ENCODE peak calls at places on chromosomes 12 and 14, in four cellular contexts. H, O, C and T are unnamed samples.

GRCh38 chr14:103923863-103924262 is 4.4 kb upstream of the TDRD9 start:
- DNase-seq in H (no peak), O (peak), C (no peak), T (no peak)

GRCh38 chr12:124448955-124449622 is 118.3 kb downstream of the NCOR2 start:
- DNase-seq in H (no peak), O (no peak), C (no peak), T (no peak)

GRCh38 chr12:30753761-30754382 is 879 bp downstream of the CAPRIN2 start:
- DNase-seq in H (peak), O (peak), C (peak), T (no peak)

GRCh38 chr12:1583421-1584078 is 10.8 kb downstream of the FBXL14 start:
- DNase-seq in H (peak), O (peak), C (peak), T (peak)

GRCh38 chr14:39827901-39828655 is 395.8 kb upstream of the FBXO33 start:
- DNase-seq in H (no peak), O (no peak), C (no peak), T (no peak)

GRCh38 chr14:68730367-68730766 is 62.5 kb downstream of the ZFP36L1 start:
- DNase-seq in H (no peak), O (no peak), C (no peak), T (no peak)

GRCh38 chr12:108701779-108702435 is 29.4 kb downstream of the CORO1C start:
- DNase-seq in H (peak), O (peak), C (peak), T (no peak)

GRCh38 chr14:71665157-71665556 is 267.1 kb upstream of the RGS6 start:
- DNase-seq in H (peak), O (no peak), C (peak), T (no peak)

GRCh38 chr12:101563197-101563596 is 31.6 kb upstream of the MYBPC1 start:
- DNase-seq in H (no peak), O (peak), C (no peak), T (no peak)

GRCh38 chr12:119157528-119157927 is 21.2 kb upstream of the HSPB8 start:
- DNase-seq in H (no peak), O (no peak), C (no peak), T (no peak)
- H2AK5ac ChIP-seq in H (no peak), O (no peak), C (no peak), T (no peak)

GRCh38 chr14:81219210-81219820 is 1.4 kb downstream of the GTF2A1 start:
- DNase-seq in H (peak), O (peak), C (peak), T (peak)
- H2AK5ac ChIP-seq in H (peak), O (peak), C (peak), T (no peak)

DNA sequence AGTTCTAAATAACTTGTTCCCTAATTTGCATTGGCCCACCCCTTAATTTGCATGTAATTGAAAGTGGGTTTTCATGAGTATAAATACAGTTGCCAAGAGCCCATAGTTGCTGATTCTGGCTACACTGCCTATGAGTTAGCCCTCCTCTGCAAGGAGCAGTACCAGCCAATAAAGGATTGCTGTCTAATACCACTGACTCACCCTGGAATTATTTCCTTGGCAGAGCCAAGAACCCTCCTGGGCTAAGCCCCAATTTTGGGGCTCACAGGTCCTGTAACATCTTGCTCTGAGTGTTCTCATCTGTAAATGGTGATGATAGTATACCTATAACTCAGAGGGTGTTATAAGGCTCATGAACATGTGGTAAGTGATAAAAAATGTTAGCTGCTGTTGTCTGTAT is 6.8 kb downstream of the TTC8 start:
- DNase-seq in H (no peak), O (no peak), C (peak), T (no peak)
- H2AK5ac ChIP-seq in H (no peak), O (no peak), C (no peak), T (no peak)

GRCh38 chr14:76946753-76947077 is 81.8 kb downstream of the IRF2BPL start:
- DNase-seq in H (no peak), O (no peak), C (no peak), T (no peak)
- H2AK5ac ChIP-seq in H (peak), O (peak), C (peak), T (peak)